ENCODE peak calls at places on chromosome 14, in five cellular contexts. U is CD4-positive, alpha-beta T cell; E is KG1; P is NCI-H1436; L is activated T-cell treated with anti-CD3 and anti-CD28 coated beads for 48 hours. H is an unnamed sample.

GRCh38 chr14:61397607-61398006 is 76.2 kb downstream of the PRKCH start:
- DNase-seq in U (no peak), E (no peak), P (no peak), L (no peak), H (no peak)

GRCh38 chr14:35305633-35306032 is 13.5 kb downstream of the PSMA6 start:
- DNase-seq in U (no peak), E (no peak), P (no peak), L (no peak), H (no peak)

GRCh38 chr14:76581592-76581991 is 179.7 kb upstream of the VASH1 start:
- DNase-seq in U (no peak), E (no peak), P (no peak), L (no peak), H (no peak)

GRCh38 chr14:32623300-32624093 is 294.4 kb downstream of the AKAP6 start:
- DNase-seq in U (no peak), E (no peak), P (no peak), L (no peak), H (no peak)

GRCh38 chr14:71130491-71131179 is 223.4 kb downstream of the PCNX1 start:
- DNase-seq in U (no peak), E (no peak), P (no peak), L (no peak), H (peak)

GRCh38 chr14:104895786-104896642 is 28.7 kb upstream of the PLD4 start:
- DNase-seq in U (no peak), E (no peak), P (peak), L (no peak), H (peak)

GRCh38 chr14:65255583-65256443 is 153.5 kb upstream of the MAX start:
- DNase-seq in U (no peak), E (no peak), P (no peak), L (no peak), H (no peak)

GRCh38 chr14:94292872-94293577 is at the start of gene SERPINA10:
- DNase-seq in U (no peak), E (no peak), P (no peak), L (no peak), H (no peak)

GRCh38 chr14:52021971-52022600 is 32.7 kb downstream of the RTRAF start:
- DNase-seq in U (no peak), E (no peak), P (no peak), L (no peak), H (peak)

GRCh38 chr14:92578511-92578910 is 64.9 kb downstream of the RIN3 start:
- DNase-seq in U (no peak), E (no peak), P (no peak), L (no peak), H (no peak)

GRCh38 chr14:20697273-20698017 is 8.9 kb downstream of the ANG start:
- DNase-seq in U (peak), E (peak), P (peak), L (peak), H (peak)

GRCh38 chr14:92397140-92397815 is 74.3 kb downstream of the SLC24A4 start:
- DNase-seq in U (no peak), E (no peak), P (no peak), L (no peak), H (no peak)

GRCh38 chr14:59849371-59850130 is 21.0 kb downstream of the RTN1 start:
- DNase-seq in U (no peak), E (no peak), P (no peak), L (no peak), H (no peak)

GRCh38 chr14:21467620-21468019 is 9.1 kb downstream of the RAB2B start:
- DNase-seq in U (no peak), E (no peak), P (no peak), L (no peak), H (no peak)

GRCh38 chr14:22296722-22297121 is 292.3 kb downstream of the DAD1 start:
- DNase-seq in U (no peak), E (no peak), P (no peak), L (no peak), H (no peak)

GRCh38 chr14:74670726-74671125 is 42.2 kb downstream of the AREL1 start:
- DNase-seq in U (no peak), E (no peak), P (no peak), L (no peak), H (no peak)